ENCODE peak calls at places on chromosomes 11 and 22, in seven cellular contexts. J, H, X, A, L, G and R are unnamed samples.

GRCh38 chr22:19238900-19239299 is 52.6 kb downstream of the CLTCL1 start:
- DNase-seq in J (no peak), H (no peak), X (no peak), A (no peak), L (no peak), G (no peak), R (no peak)

GRCh38 chr11:30206249-30206996 is 24.4 kb upstream of the FSHB start:
- DNase-seq in J (peak; percentile 8), H (no peak), X (no peak), A (no peak), L (no peak), G (no peak), R (no peak)

GRCh38 chr11:9150501-9150900 is 59.1 kb upstream of the SCUBE2 start:
- DNase-seq in J (no peak), H (no peak), X (no peak), A (no peak), L (no peak), G (no peak), R (no peak)

GRCh38 chr11:6356503-6356902 is 33.8 kb upstream of the SMPD1 start:
- DNase-seq in J (no peak), H (no peak), X (no peak), A (no peak), L (no peak), G (no peak), R (no peak)

GRCh38 chr22:37492428-37493344 is 6.5 kb upstream of the MFNG start:
- DNase-seq in J (no peak), H (no peak), X (no peak), A (no peak), L (no peak), G (peak; percentile 31), R (peak; percentile 55)

GRCh38 chr11:44221486-44221885 is 88.5 kb downstream of the ALX4 start:
- DNase-seq in J (no peak), H (no peak), X (no peak), A (no peak), L (no peak), G (no peak), R (no peak)

GRCh38 chr11:71342951-71343827 is 90.8 kb upstream of the SHANK2 start:
- DNase-seq in J (peak; percentile 65), H (no peak), X (peak; percentile 34), A (no peak), L (no peak), G (peak; percentile 6), R (peak; percentile 74)

GRCh38 chr11:130159657-130160459 is at the start of gene ST14:
- DNase-seq in J (no peak), H (peak; percentile 45), X (peak; percentile 84), A (no peak), L (peak; percentile 90), G (no peak), R (peak; percentile 80)

GRCh38 chr11:34565417-34566208 is 52.0 kb upstream of the ELF5 start:
- DNase-seq in J (no peak), H (no peak), X (no peak), A (no peak), L (no peak), G (no peak), R (peak; percentile 28)

GRCh38 chr22:44131412-44131811 is 49.3 kb upstream of the PARVG start:
- DNase-seq in J (no peak), H (no peak), X (peak; percentile 2), A (peak; percentile 14), L (no peak), G (no peak), R (no peak)

GRCh38 chr22:17920992-17921650 is 103.2 kb downstream of the MICAL3 start:
- DNase-seq in J (no peak), H (no peak), X (no peak), A (peak; percentile 3), L (no peak), G (no peak), R (no peak)

GRCh38 chr11:60129853-60130252 is 41.4 kb downstream of the MS4A2 start:
- DNase-seq in J (no peak), H (no peak), X (no peak), A (no peak), L (no peak), G (no peak), R (no peak)

GRCh38 chr11:80103149-80103859 is 662.5 kb upstream of the TENM4 start:
- DNase-seq in J (no peak), H (no peak), X (no peak), A (no peak), L (no peak), G (no peak), R (no peak)

GRCh38 chr22:19719055-19719482 is 4.3 kb upstream of the GP1BB start:
- DNase-seq in J (no peak), H (peak; percentile 69), X (no peak), A (peak; percentile 72), L (no peak), G (no peak), R (no peak)

GRCh38 chr22:42317691-42318547 is 47.5 kb upstream of the TCF20 start:
- DNase-seq in J (no peak), H (peak; percentile 44), X (peak; percentile 85), A (no peak), L (peak; percentile 87), G (no peak), R (no peak)

GRCh38 chr11:115103921-115104320 is 400.3 kb downstream of the CADM1 start:
- DNase-seq in J (no peak), H (no peak), X (no peak), A (no peak), L (no peak), G (no peak), R (no peak)

GRCh38 chr22:17831527-17832251 is 57.4 kb upstream of the BID start:
- DNase-seq in J (no peak), H (no peak), X (no peak), A (peak; percentile 63), L (peak; percentile 60), G (no peak), R (no peak)

GRCh38 chr11:62150887-62151736 is 27.3 kb downstream of the INCENP start:
- DNase-seq in J (no peak), H (no peak), X (peak; percentile 14), A (no peak), L (no peak), G (no peak), R (no peak)

GRCh38 chr11:3222941-3223905 is 4.6 kb upstream of the MRGPRG start:
- DNase-seq in J (no peak), H (no peak), X (no peak), A (no peak), L (no peak), G (no peak), R (peak; percentile 80)

GRCh38 chr22:46125816-46126770 is 24.2 kb upstream of the PPARA start:
- DNase-seq in J (no peak), H (no peak), X (peak; percentile 88), A (no peak), L (peak; percentile 88), G (no peak), R (no peak)

GRCh38 chr11:104893876-104894275 is 4.4 kb downstream of the CASP12 start:
- DNase-seq in J (no peak), H (no peak), X (no peak), A (no peak), L (no peak), G (no peak), R (no peak)

GRCh38 chr11:26587073-26587472 is 15.0 kb upstream of the MUC15 start:
- DNase-seq in J (no peak), H (no peak), X (no peak), A (no peak), L (no peak), G (no peak), R (no peak)

GRCh38 chr11:27183672-27184457 is 143.2 kb downstream of the BBOX1 start:
- DNase-seq in J (no peak), H (no peak), X (no peak), A (no peak), L (no peak), G (peak; percentile 85), R (peak; percentile 43)

GRCh38 chr11:47418454-47419259 is 7.6 kb downstream of the PSMC3 start:
- DNase-seq in J (no peak), H (no peak), X (no peak), A (no peak), L (no peak), G (no peak), R (no peak)

GRCh38 chr22:29215012-29215860 is 9.5 kb downstream of the EMID1 start:
- DNase-seq in J (no peak), H (no peak), X (no peak), A (peak; percentile 28), L (no peak), G (no peak), R (no peak)

GRCh38 chr11:10488121-10488580 is 33.1 kb downstream of the AMPD3 start:
- DNase-seq in J (no peak), H (no peak), X (peak; percentile 78), A (no peak), L (no peak), G (no peak), R (no peak)

GRCh38 chr11:7657306-7658025 is 15.8 kb downstream of the CYB5R2 start:
- DNase-seq in J (no peak), H (peak; percentile 64), X (peak; percentile 62), A (peak; percentile 69), L (peak; percentile 63), G (peak; percentile 94), R (peak; percentile 3)

GRCh38 chr22:27405672-27406388 is 395.7 kb downstream of the MN1 start:
- DNase-seq in J (peak; percentile 25), H (peak; percentile 76), X (no peak), A (peak; percentile 63), L (no peak), G (peak; percentile 8), R (peak; percentile 57)